ENCODE peak calls at places on chromosomes 12 and 14, in six cellular contexts. N is K562, I is SK-N-SH, A is GM12878, L is HL-60, B is HepG2. V is an unnamed sample.

GRCh38 chr12:121799175-121799841 is 4.5 kb upstream of the SETD1B start:
- DNase-seq in N (peak; percentile 96), L (peak; percentile 68), I (peak; percentile 75), A (no peak), B (peak; percentile 77), V (no peak)

GRCh38 chr12:52229836-52230343 is 3.2 kb upstream of the KRT7 start:
- DNase-seq in A (no peak), L (no peak), I (peak; percentile 8), N (no peak), B (no peak), V (no peak)

GRCh38 chr12:15289192-15289591 is 33.1 kb upstream of the PTPRO start:
- DNase-seq in B (no peak), N (no peak), I (no peak), A (no peak), L (peak; percentile 17), V (no peak)

GRCh38 chr12:126397071-126397571 is 1331.9 kb downstream of the AACS start:
- DNase-seq in L (no peak), N (no peak), B (no peak), I (no peak), A (no peak), V (no peak)

GRCh38 chr14:99522457-99522891 is 41.3 kb downstream of the CCNK start:
- DNase-seq in A (no peak), I (no peak), B (no peak), N (peak; percentile 38), L (no peak), V (no peak)

GRCh38 chr14:75238728-75239455 is 39.7 kb upstream of the FOS start:
- DNase-seq in A (no peak), N (no peak), I (no peak), L (no peak), B (no peak), V (no peak)

GRCh38 chr12:11752403-11753150 is 103.1 kb downstream of the ETV6 start:
- DNase-seq in A (no peak), I (no peak), N (no peak), L (no peak), B (no peak), V (no peak)

GRCh38 chr12:64478661-64479060 is 26.7 kb downstream of the TBK1 start:
- DNase-seq in B (no peak), N (no peak), I (no peak), A (no peak), L (no peak), V (no peak)

GRCh38 chr12:63899396-63899795 is 54.9 kb downstream of the SRGAP1 start:
- DNase-seq in L (no peak), A (no peak), N (no peak), B (no peak), I (no peak), V (no peak)

GRCh38 chr14:104633276-104633861 is 28.8 kb upstream of the TMEM179 start:
- DNase-seq in B (no peak), L (no peak), A (no peak), N (no peak), I (peak; percentile 23), V (no peak)

GRCh38 chr12:28777603-28778365 is 371.3 kb upstream of the FAR2 start:
- DNase-seq in I (no peak), L (no peak), A (no peak), N (no peak), B (no peak), V (no peak)

GRCh38 chr12:28782812-28783211 is 366.3 kb upstream of the FAR2 start:
- DNase-seq in N (no peak), L (no peak), I (no peak), B (no peak), A (no peak), V (no peak)

GRCh38 chr12:28780096-28780495 is 369.0 kb upstream of the FAR2 start:
- DNase-seq in N (peak; percentile 38), B (peak; percentile 12), L (no peak), I (no peak), A (no peak), V (no peak)

GRCh38 chr12:28780960-28781359 is 368.1 kb upstream of the FAR2 start:
- DNase-seq in L (no peak), A (no peak), N (no peak), B (no peak), I (no peak), V (no peak)

DNA sequence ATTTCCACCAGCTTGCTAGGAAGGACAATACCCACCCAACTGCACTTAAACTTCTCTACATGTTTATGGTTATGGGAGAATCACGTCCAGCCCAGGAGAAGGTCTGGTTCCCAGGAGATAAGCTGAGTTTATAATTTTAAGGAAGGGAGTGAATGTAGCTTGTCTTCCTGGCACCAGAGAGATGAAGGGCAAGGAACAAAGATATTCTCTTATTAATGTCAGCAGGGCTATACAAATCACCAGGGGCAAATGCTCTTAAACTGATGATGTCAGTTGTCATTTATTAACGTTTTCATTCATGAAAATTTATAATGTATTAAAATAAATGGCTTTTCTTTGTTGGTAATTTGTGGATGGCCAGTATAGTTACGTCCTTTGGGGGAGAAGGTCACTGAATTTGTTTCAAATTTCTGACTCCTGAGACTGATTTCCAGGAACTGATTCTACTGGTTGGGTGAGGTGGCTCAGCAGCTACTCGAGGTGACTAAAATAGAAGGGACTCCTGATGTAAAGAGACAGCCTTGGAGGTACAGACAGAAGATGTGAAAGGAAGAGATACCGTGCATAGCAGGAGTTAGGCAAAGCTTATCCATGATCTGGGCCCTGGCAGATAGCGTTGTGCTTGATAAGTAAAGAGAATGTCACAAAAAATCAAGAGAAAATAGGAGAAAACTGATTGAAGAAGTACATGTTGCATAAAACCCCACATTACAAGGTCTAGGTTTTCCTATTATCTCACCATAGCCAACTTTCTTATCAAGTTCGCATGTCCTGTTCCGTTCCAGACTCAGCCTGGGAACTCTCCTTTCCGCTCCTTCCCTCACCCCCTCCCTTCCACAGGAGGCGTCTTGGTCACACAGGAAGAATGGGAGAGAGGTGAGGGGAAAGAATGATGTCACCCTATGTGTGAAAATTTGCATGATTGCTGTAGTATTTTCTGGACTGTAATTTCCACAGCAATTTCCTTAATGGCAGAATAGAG is 367.1 kb upstream of the FAR2 start:
- DNase-seq in I (no peak), N (peak; percentile 46), B (no peak), A (no peak), L (no peak), V (no peak)
- TF ChIP-seq GABPA in I (no peak), N (no peak), B (no peak), A (no peak), L (no peak), V (no peak)

DNA sequence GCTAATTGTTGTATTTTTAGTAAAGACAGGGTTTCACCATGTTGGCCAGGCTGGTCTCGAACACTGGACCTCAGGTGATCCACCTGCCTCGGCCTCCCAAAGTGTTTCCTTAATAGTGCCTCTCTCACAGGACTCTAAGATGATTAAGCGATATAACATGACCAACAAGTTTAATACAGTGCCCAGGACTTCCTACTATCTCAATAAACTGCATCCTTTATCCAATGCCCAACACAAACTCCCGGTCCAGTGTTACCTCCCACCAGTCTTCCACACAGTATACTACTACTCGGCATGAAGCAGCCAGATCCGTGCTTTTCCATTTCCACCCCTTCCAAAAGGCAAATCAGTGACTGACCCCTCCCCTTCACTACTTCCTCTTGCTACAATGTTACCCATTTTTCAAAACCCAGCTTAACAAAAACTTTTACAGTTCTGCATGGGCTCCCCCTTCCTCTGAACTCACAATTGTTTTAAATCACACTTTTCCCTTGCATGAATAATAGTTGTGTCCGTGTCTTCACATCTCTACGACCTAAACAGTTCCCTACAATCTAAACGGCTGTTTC is 895 bp downstream of the NOP2 start:
- DNase-seq in L (peak; percentile 29), B (no peak), I (no peak), A (no peak), N (no peak), V (no peak)
- TF ChIP-seq GABPA in L (no peak), B (no peak), I (no peak), A (no peak), N (no peak), V (no peak)

GRCh38 chr14:27881063-27881462 is 885.5 kb upstream of the FOXG1 start:
- DNase-seq in B (no peak), L (no peak), A (no peak), I (no peak), N (no peak), V (no peak)

GRCh38 chr14:27881646-27882045 is 884.9 kb upstream of the FOXG1 start:
- DNase-seq in N (no peak), L (no peak), A (no peak), I (no peak), B (no peak), V (no peak)
- TF ChIP-seq GABPA in N (no peak), L (no peak), A (no peak), I (no peak), B (no peak), V (no peak)

DNA sequence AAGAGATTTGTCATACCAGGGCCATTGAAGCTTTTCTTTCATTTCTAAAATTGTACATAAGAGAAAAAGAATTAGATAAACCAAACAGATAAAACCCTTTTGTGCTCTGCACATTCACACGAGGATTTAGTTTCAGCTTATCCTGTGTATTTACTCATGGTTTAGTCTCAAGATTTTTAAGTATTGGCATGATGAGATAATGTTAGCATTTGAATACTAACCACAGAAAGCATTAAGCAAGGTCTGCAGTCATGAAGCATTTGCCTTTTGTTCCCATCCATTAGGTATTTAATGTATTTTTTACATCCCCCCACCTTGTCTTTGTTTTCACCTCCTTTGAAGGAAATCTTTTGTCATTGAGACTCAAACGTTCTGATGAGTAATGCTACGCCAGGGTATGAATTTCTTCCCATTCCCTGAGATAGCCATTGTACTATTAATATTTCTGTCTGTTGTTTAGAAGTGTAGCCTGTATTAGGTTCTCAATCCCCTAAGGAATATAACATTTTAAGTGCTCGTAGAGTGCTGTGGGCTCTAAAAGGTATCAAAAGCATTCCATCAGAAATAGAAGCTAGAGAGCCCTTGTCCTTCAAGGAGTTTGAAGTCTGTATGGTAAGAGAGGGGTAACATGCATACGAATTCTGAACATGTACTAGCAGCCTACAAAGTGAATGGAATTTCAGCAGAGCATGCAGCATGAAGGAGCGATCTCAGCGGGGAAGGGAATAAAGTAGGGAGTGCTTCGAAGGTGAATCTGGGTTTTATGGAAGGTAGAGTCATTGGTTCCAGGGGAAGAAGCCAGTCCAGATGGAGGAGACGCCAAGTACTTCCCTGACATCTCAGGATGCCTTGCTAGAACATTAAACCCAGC is 22.3 kb downstream of the CRADD start:
- DNase-seq in A (no peak), B (peak; percentile 71), N (no peak), L (no peak), I (no peak), V (no peak)
- TF ChIP-seq GABPA in A (no peak), B (no peak), N (no peak), L (no peak), I (no peak), V (no peak)

DNA sequence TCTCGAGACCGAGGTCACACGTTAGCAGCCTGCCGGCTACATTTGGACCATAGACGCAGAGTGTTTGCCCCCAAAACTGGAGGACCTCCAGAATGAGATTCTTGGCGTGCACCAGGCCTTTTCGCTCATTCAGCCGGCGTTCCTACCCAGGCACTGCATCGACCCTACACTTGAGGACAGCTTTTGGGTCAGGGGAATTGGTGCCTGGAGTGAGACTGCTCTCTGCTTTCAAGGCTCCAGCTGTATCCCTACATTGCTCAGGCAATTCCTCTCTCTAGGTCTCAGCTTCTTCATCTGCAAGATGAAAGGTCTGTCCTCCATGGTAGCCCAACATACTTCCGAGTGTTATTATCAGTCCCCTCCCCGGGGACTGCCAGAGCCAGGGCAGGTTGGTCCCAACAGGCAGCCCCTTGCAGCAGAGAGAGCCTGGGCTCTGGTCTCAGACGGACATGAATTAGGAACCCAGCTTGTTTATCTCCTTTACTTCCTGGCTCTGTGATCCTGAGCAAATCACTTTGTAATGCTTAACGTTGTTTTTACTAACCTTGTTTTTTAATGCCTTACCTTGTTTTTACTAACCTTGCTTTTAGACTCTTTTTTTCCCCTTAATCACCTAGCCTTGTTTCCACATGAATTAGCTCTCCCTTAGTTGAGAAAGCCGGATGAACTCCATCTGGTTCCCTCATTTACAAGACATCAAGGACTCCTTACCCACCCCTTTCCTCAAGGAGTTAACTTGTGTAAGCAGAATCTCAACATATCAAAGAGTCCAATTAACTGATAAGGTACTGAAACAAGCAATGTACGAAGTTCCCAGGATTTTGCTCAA is 892 bp downstream of the TCHP start:
- DNase-seq in N (peak; percentile 39), A (no peak), B (no peak), I (peak; percentile 75), L (peak; percentile 9), V (peak; percentile 61)
- TF ChIP-seq GABPA in N (no peak), A (no peak), B (no peak), I (no peak), L (no peak), V (peak; percentile 63)

V was measured in H1.